ENCODE peak calls at places on chromosome 15, in ten cellular contexts. B is stomach; N is fibroblast of lung; P is hepatic stellate cell; L is OCI-M1; C is COR-L47; W is GM04504; S is stimulated activated naive CD4-positive, alpha-beta T cell; J is NCI-H446; K is left ventricle myocardium inferior. E is an unnamed sample.

GRCh38 chr15:73637527-73637926 is 4.3 kb upstream of the NPTN start:
- DNase-seq in B (no peak), N (no peak), P (no peak), L (no peak), C (no peak), W (peak), S (no peak), J (no peak), K (no peak), E (no peak)

GRCh38 chr15:58551764-58552504 is 120.1 kb downstream of the LIPC start:
- DNase-seq in B (peak), N (peak), P (peak), L (peak), C (no peak), W (peak), S (no peak), J (no peak), K (no peak), E (no peak)

GRCh38 chr15:60933914-60934885 is 294.9 kb downstream of the RORA start:
- DNase-seq in B (no peak), N (no peak), P (no peak), L (no peak), C (peak), W (no peak), S (no peak), J (no peak), K (no peak), E (peak)

GRCh38 chr15:78830514-78831228 is 19.4 kb upstream of the ADAMTS7 start:
- DNase-seq in B (no peak), N (no peak), P (no peak), L (no peak), C (no peak), W (no peak), S (no peak), J (no peak), K (no peak), E (no peak)

GRCh38 chr15:59349715-59350420 is 22.8 kb downstream of the MYO1E start:
- DNase-seq in B (no peak), N (peak), P (peak), L (peak), C (no peak), W (peak), S (no peak), J (no peak), K (no peak), E (no peak)

GRCh38 chr15:74179983-74180688 is 6.6 kb downstream of the ISLR start:
- DNase-seq in B (no peak), N (no peak), P (peak), L (no peak), C (no peak), W (no peak), S (no peak), J (peak), K (peak), E (no peak)

GRCh38 chr15:68211656-68212320 is 6.7 kb upstream of the CALML4 start:
- DNase-seq in B (no peak), N (no peak), P (no peak), L (no peak), C (no peak), W (no peak), S (no peak), J (no peak), K (peak), E (no peak)

GRCh38 chr15:101092867-101093202 is 159.0 kb downstream of the CHSY1 start:
- DNase-seq in B (no peak), N (no peak), P (no peak), L (no peak), C (no peak), W (no peak), S (no peak), J (no peak), K (no peak), E (no peak)

GRCh38 chr15:92884813-92885461 is 15.2 kb upstream of the CHD2 start:
- DNase-seq in B (no peak), N (peak), P (no peak), L (peak), C (no peak), W (no peak), S (no peak), J (no peak), K (no peak), E (no peak)

GRCh38 chr15:44289352-44289790 is 852 bp downstream of the GOLM2 start:
- DNase-seq in B (no peak), N (peak), P (no peak), L (no peak), C (no peak), W (no peak), S (no peak), J (no peak), K (no peak), E (peak)

GRCh38 chr15:38613085-38613484 is 48.5 kb upstream of the RASGRP1 start:
- DNase-seq in B (no peak), N (no peak), P (no peak), L (no peak), C (no peak), W (no peak), S (no peak), J (no peak), K (no peak), E (peak)

GRCh38 chr15:67035886-67036285 is 29.5 kb upstream of the SMAD3 start:
- DNase-seq in B (no peak), N (no peak), P (no peak), L (no peak), C (no peak), W (peak), S (no peak), J (no peak), K (no peak), E (no peak)

GRCh38 chr15:92451225-92451825 is 57.6 kb downstream of the ST8SIA2 start:
- DNase-seq in B (no peak), N (peak), P (no peak), L (no peak), C (no peak), W (peak), S (no peak), J (no peak), K (no peak), E (no peak)

GRCh38 chr15:37981781-37982180 is 47.3 kb downstream of the TMCO5A start:
- DNase-seq in B (no peak), N (peak), P (peak), L (peak), C (no peak), W (no peak), S (no peak), J (no peak), K (no peak), E (no peak)

E was measured in DND-41.